ENCODE peak calls at places on chromosomes 13 and 19, in ten cellular contexts. R, Z, G, C, A, Q, F, K, O and E are unnamed samples.

GRCh38 chr13:95608640-95609280 is 35.7 kb downstream of the DZIP1 start:
- DNase-seq in R (no peak), Z (no peak), G (no peak), C (no peak), A (no peak), Q (no peak), F (peak), K (no peak), O (no peak), E (no peak)

GRCh38 chr19:14085309-14085995 is at the start of gene C19orf67:
- DNase-seq in R (no peak), Z (peak), G (no peak), C (no peak), A (no peak), Q (no peak), F (no peak), K (no peak), O (no peak), E (no peak)

GRCh38 chr19:10004617-10005016 is 5.7 kb downstream of the COL5A3 start:
- DNase-seq in R (no peak), Z (no peak), G (no peak), C (no peak), A (no peak), Q (no peak), F (no peak), K (no peak), O (no peak), E (no peak)

GRCh38 chr19:53037101-53038097 is 7.1 kb upstream of the ERVV-2 start:
- DNase-seq in R (no peak), Z (peak), G (no peak), C (peak), A (no peak), Q (peak), F (peak), K (no peak), O (peak), E (no peak)

GRCh38 chr13:21106089-21106488 is 44.7 kb upstream of the LATS2 start:
- DNase-seq in R (no peak), Z (no peak), G (no peak), C (peak), A (no peak), Q (no peak), F (no peak), K (no peak), O (no peak), E (no peak)

GRCh38 chr19:46132508-46133100 is 8.1 kb upstream of the IGFL3 start:
- DNase-seq in R (no peak), Z (no peak), G (no peak), C (no peak), A (no peak), Q (no peak), F (no peak), K (no peak), O (no peak), E (no peak)

GRCh38 chr13:43537124-43537523 is 249.6 kb downstream of the ENOX1 start:
- DNase-seq in R (no peak), Z (no peak), G (no peak), C (peak), A (no peak), Q (no peak), F (no peak), K (no peak), O (no peak), E (no peak)

GRCh38 chr19:44544031-44544430 is 14.6 kb upstream of the CEACAM20 start:
- DNase-seq in R (no peak), Z (no peak), G (no peak), C (no peak), A (no peak), Q (no peak), F (no peak), K (no peak), O (no peak), E (no peak)

GRCh38 chr19:13022859-13023636 is 27.8 kb downstream of the NFIX start:
- DNase-seq in R (no peak), Z (peak), G (no peak), C (peak), A (no peak), Q (peak), F (peak), K (peak), O (peak), E (peak)

GRCh38 chr13:95915102-95915501 is 138.1 kb downstream of the UGGT2 start:
- DNase-seq in R (no peak), Z (no peak), G (no peak), C (no peak), A (no peak), Q (no peak), F (no peak), K (no peak), O (no peak), E (no peak)

GRCh38 chr13:51895906-51896888 is 34.4 kb downstream of the CCDC70 start:
- DNase-seq in R (no peak), Z (peak), G (peak), C (peak), A (no peak), Q (peak), F (peak), K (peak), O (no peak), E (peak)

GRCh38 chr13:104315606-104316005 is 1249.4 kb upstream of the SLC10A2 start:
- DNase-seq in R (no peak), Z (no peak), G (peak), C (peak), A (no peak), Q (no peak), F (peak), K (no peak), O (no peak), E (no peak)

GRCh38 chr19:48530044-48530720 is 18.5 kb upstream of the LMTK3 start:
- DNase-seq in R (no peak), Z (no peak), G (no peak), C (no peak), A (no peak), Q (no peak), F (no peak), K (no peak), O (no peak), E (no peak)

GRCh38 chr13:98176777-98177608 is at the start of gene RNF113B:
- DNase-seq in R (no peak), Z (no peak), G (no peak), C (no peak), A (no peak), Q (no peak), F (no peak), K (no peak), O (no peak), E (no peak)

GRCh38 chr19:35348909-35349611 is 1.4 kb downstream of the FFAR1 start:
- DNase-seq in R (no peak), Z (peak), G (no peak), C (no peak), A (peak), Q (no peak), F (no peak), K (no peak), O (no peak), E (peak)

GRCh38 chr13:80473695-80474094 is 132.8 kb upstream of the SPRY2 start:
- DNase-seq in R (no peak), Z (no peak), G (no peak), C (peak), A (no peak), Q (no peak), F (peak), K (no peak), O (peak), E (no peak)

GRCh38 chr13:34667356-34668218 is 274.5 kb upstream of the NBEA start:
- DNase-seq in R (no peak), Z (no peak), G (no peak), C (no peak), A (no peak), Q (no peak), F (no peak), K (no peak), O (no peak), E (no peak)

GRCh38 chr13:20616059-20616797 is 49.3 kb downstream of the IFT88 start:
- DNase-seq in R (no peak), Z (no peak), G (no peak), C (peak), A (no peak), Q (no peak), F (peak), K (no peak), O (peak), E (no peak)

GRCh38 chr13:20428666-20429644 is 96.7 kb downstream of the CRYL1 start:
- DNase-seq in R (no peak), Z (no peak), G (no peak), C (peak), A (no peak), Q (no peak), F (peak), K (no peak), O (no peak), E (peak)

GRCh38 chr19:27733551-27734266 is 1479.2 kb downstream of the UQCRFS1 start:
- DNase-seq in R (no peak), Z (no peak), G (no peak), C (no peak), A (no peak), Q (no peak), F (no peak), K (no peak), O (no peak), E (no peak)

GRCh38 chr19:48698046-48698445 is 2.3 kb downstream of the FUT2 start:
- DNase-seq in R (no peak), Z (no peak), G (no peak), C (peak), A (no peak), Q (no peak), F (peak), K (peak), O (no peak), E (no peak)

GRCh38 chr19:51980116-51980736 is 6.4 kb downstream of the ZNF350 start:
- DNase-seq in R (no peak), Z (no peak), G (no peak), C (peak), A (no peak), Q (no peak), F (peak), K (no peak), O (no peak), E (no peak)

GRCh38 chr19:35907377-35907745 is 734 bp downstream of the TYROBP start:
- DNase-seq in R (no peak), Z (no peak), G (no peak), C (no peak), A (no peak), Q (no peak), F (no peak), K (no peak), O (no peak), E (no peak)

GRCh38 chr19:44891016-44891882 is at the start of gene TOMM40:
- DNase-seq in R (peak), Z (peak), G (peak), C (peak), A (peak), Q (no peak), F (no peak), K (peak), O (peak), E (peak)

GRCh38 chr13:32041429-32041828 is 9.9 kb downstream of the FRY start:
- DNase-seq in R (no peak), Z (no peak), G (no peak), C (no peak), A (no peak), Q (no peak), F (no peak), K (no peak), O (no peak), E (peak)

GRCh38 chr13:101452519-101453485 is at the start of gene ITGBL1:
- DNase-seq in R (no peak), Z (peak), G (no peak), C (peak), A (no peak), Q (peak), F (no peak), K (no peak), O (no peak), E (no peak)

GRCh38 chr19:16581145-16581970 is 9.1 kb upstream of the SLC35E1 start:
- DNase-seq in R (no peak), Z (no peak), G (no peak), C (no peak), A (no peak), Q (no peak), F (no peak), K (no peak), O (no peak), E (no peak)

GRCh38 chr19:8057545-8058270 is 5.1 kb downstream of the CCL25 start:
- DNase-seq in R (no peak), Z (no peak), G (no peak), C (no peak), A (no peak), Q (no peak), F (no peak), K (no peak), O (no peak), E (no peak)

GRCh38 chr19:39335168-39335567 is 675 bp downstream of the GMFG start:
- DNase-seq in R (no peak), Z (no peak), G (no peak), C (no peak), A (no peak), Q (no peak), F (no peak), K (no peak), O (no peak), E (peak)

GRCh38 chr19:38250821-38251563 is 5.2 kb downstream of the PPP1R14A start:
- DNase-seq in R (no peak), Z (peak), G (peak), C (peak), A (no peak), Q (peak), F (no peak), K (peak), O (no peak), E (no peak)

GRCh38 chr19:43799502-43800142 is 2.6 kb downstream of the LYPD5 start:
- DNase-seq in R (no peak), Z (peak), G (no peak), C (no peak), A (no peak), Q (no peak), F (peak), K (peak), O (no peak), E (no peak)

GRCh38 chr19:9139609-9140158 is 513 bp upstream of the ZNF317 start:
- DNase-seq in R (no peak), Z (no peak), G (no peak), C (peak), A (no peak), Q (no peak), F (no peak), K (no peak), O (no peak), E (no peak)

GRCh38 chr19:21786931-21787330 is 19.6 kb upstream of the ZNF100 start:
- DNase-seq in R (no peak), Z (no peak), G (no peak), C (no peak), A (no peak), Q (no peak), F (no peak), K (no peak), O (no peak), E (no peak)

GRCh38 chr19:16153582-16154336 is 10.3 kb downstream of the HSH2D start:
- DNase-seq in R (no peak), Z (peak), G (no peak), C (no peak), A (no peak), Q (no peak), F (no peak), K (no peak), O (no peak), E (no peak)

GRCh38 chr19:41930926-41931592 is 2.8 kb upstream of the ERFL start:
- DNase-seq in R (no peak), Z (peak), G (no peak), C (no peak), A (no peak), Q (no peak), F (no peak), K (no peak), O (no peak), E (no peak)
- TF ChIP-seq CTCF in R (no peak), Z (peak), G (no peak), C (peak), A (no peak), Q (no peak), F (peak), K (no peak), O (peak), E (no peak)

GRCh38 chr19:1507763-1508506 is 4.9 kb downstream of the ADAMTSL5 start:
- DNase-seq in R (peak), Z (peak), G (peak), C (peak), A (peak), Q (peak), F (peak), K (peak), O (peak), E (peak)

GRCh38 chr19:1509589-1510441 is 3.0 kb downstream of the ADAMTSL5 start:
- DNase-seq in R (no peak), Z (no peak), G (no peak), C (no peak), A (no peak), Q (no peak), F (no peak), K (no peak), O (no peak), E (no peak)

GRCh38 chr19:1510442-1510806 is 2.4 kb downstream of the ADAMTSL5 start:
- DNase-seq in R (no peak), Z (no peak), G (no peak), C (no peak), A (no peak), Q (no peak), F (no peak), K (no peak), O (no peak), E (no peak)

GRCh38 chr19:1507192-1507660 is 5.6 kb downstream of the ADAMTSL5 start:
- DNase-seq in R (no peak), Z (no peak), G (no peak), C (no peak), A (no peak), Q (no peak), F (no peak), K (no peak), O (no peak), E (no peak)

GRCh38 chr19:1508507-1508856 is 4.3 kb downstream of the ADAMTSL5 start:
- DNase-seq in R (no peak), Z (no peak), G (no peak), C (no peak), A (no peak), Q (no peak), F (no peak), K (no peak), O (no peak), E (no peak)
- TF ChIP-seq CTCF in R (no peak), Z (no peak), G (no peak), C (no peak), A (no peak), Q (no peak), F (no peak), K (no peak), O (no peak), E (no peak)

GRCh38 chr19:50249636-50250035 is 46.2 kb downstream of the MYH14 start:
- DNase-seq in R (no peak), Z (no peak), G (no peak), C (no peak), A (no peak), Q (no peak), F (no peak), K (no peak), O (no peak), E (no peak)

GRCh38 chr19:50250450-50251136 is 47.2 kb downstream of the MYH14 start:
- DNase-seq in R (no peak), Z (no peak), G (no peak), C (no peak), A (no peak), Q (no peak), F (no peak), K (no peak), O (no peak), E (no peak)

GRCh38 chr19:50255115-50255514 is 51.7 kb downstream of the MYH14 start:
- DNase-seq in R (no peak), Z (peak), G (no peak), C (no peak), A (no peak), Q (no peak), F (no peak), K (no peak), O (no peak), E (no peak)

GRCh38 chr19:50252887-50253268 is 49.5 kb downstream of the MYH14 start:
- DNase-seq in R (no peak), Z (no peak), G (no peak), C (no peak), A (no peak), Q (no peak), F (no peak), K (no peak), O (no peak), E (no peak)

DNA sequence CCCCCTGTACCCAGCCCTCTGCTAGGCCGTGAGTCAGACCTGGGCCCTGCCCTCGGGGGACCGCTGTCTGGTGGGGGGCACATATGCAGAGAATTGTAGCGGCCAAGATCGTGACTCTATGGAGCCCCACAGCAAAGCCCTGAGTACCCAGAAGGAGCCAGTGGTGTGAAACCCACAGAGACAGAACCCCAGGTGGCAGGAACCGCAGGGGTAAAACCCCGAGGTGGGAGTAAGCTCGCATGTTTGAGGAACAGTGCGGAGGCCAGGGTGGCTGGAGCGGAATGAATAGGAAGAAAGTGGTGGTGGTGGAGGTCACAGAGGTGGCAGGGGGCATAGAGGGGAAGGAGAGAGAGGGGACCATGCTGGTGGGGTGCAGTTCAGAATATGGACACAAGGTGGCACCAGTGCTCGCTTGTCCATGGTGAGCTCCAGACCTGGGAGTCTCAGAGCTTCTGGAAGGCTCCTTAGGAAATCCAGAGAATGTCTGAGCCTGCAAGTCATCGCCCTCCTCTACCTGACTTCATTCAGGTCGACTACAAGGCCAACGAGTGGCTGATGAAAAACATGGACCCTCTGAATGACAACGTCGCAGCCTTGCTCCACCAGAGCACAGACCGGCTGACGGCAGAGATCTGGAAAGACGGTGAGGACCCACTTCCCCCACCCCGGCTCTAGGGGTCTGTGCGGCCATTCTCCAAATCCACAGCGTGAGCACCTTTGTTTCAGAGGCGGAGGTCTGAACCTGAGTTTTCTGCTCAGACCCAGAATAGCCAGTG is 48.9 kb downstream of the MYH14 start:
- DNase-seq in R (peak), Z (peak), G (peak), C (peak), A (no peak), Q (no peak), F (no peak), K (peak), O (no peak), E (peak)
- TF ChIP-seq CTCF in R (no peak), Z (peak), G (peak), C (peak), A (no peak), Q (no peak), F (peak), K (peak), O (peak), E (peak)

GRCh38 chr13:69567514-69567913 is 540.1 kb upstream of the ATXN8OS start:
- DNase-seq in R (no peak), Z (no peak), G (no peak), C (no peak), A (no peak), Q (no peak), F (no peak), K (no peak), O (no peak), E (no peak)

GRCh38 chr13:69566104-69566716 is 541.4 kb upstream of the ATXN8OS start:
- DNase-seq in R (no peak), Z (no peak), G (no peak), C (no peak), A (no peak), Q (no peak), F (no peak), K (no peak), O (no peak), E (no peak)

DNA sequence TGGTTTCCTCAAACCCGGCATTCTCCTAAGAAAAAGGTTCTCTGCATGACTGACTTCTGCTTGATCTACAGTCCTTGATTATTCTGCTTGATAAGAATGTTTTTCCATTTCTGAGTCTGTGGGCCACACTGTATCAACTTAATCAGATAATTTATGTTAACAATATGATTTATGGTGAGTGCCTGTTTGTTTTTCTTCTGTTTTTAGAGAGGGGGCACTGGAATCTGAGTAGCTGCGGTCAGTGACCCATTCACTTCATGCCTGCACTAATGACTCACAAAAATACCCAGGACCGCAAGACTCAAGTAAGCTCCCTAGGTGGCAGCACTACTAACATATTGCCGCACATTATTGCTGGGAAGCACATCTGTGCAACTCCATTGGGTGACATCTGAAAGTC is 542.3 kb upstream of the ATXN8OS start:
- DNase-seq in R (no peak), Z (peak), G (peak), C (peak), A (no peak), Q (no peak), F (peak), K (peak), O (no peak), E (peak)
- TF ChIP-seq CTCF in R (no peak), Z (peak), G (peak), C (no peak), A (no peak), Q (no peak), F (peak), K (no peak), O (no peak), E (peak)

DNA sequence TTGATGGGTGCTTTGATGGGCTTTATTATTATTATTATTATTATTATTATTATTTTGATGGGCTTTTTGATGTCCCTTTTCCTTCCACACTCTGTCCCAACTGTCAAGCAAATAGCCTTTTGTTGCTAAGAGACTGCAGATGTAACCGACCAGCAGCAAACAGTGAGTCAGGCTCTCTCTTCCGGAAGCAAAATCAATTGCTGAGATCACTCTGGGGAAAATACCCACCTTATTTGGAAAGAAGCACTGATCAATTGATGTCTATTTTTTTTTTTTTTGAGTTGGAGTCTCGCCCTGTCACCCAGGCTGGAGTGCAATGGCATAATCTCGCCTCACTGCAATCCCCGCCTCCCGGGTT is 2.9 kb downstream of the LDLR start:
- DNase-seq in R (no peak), Z (no peak), G (peak), C (peak), A (no peak), Q (no peak), F (peak), K (no peak), O (no peak), E (no peak)
- TF ChIP-seq CTCF in R (no peak), Z (no peak), G (no peak), C (no peak), A (no peak), Q (no peak), F (no peak), K (no peak), O (no peak), E (no peak)